ENCODE peak calls at places on chromosomes 6 and 20, in five cellular contexts. Y is sigmoid colon, J is fibroblast of lung, C is pancreas, S is mammary epithelial cell. R is an unnamed sample. For H3K36me3, the result is how much of the 10 kb centered on the place peaks cover.

GRCh38 chr6:7157752-7158616 is 50.2 kb downstream of the RREB1 start:
- DNase-seq in Y (no peak), J (no peak), C (no peak), S (no peak), R (no peak)

GRCh38 chr6:79697430-79697829 is 66.3 kb downstream of the SH3BGRL2 start:
- DNase-seq in Y (no peak), J (no peak), C (no peak), S (no peak), R (no peak)

GRCh38 chr20:18164356-18164755 is 26.7 kb downstream of the KAT14 start:
- DNase-seq in Y (no peak), J (no peak), C (no peak), S (peak), R (no peak)

GRCh38 chr6:106533079-106533478 is 96.2 kb downstream of the RTN4IP1 start:
- DNase-seq in Y (no peak), J (no peak), C (no peak), S (no peak), R (no peak)

GRCh38 chr6:123764717-123765116 is 38.9 kb upstream of the NKAIN2 start:
- DNase-seq in Y (no peak), J (no peak), C (no peak), S (no peak), R (no peak)

GRCh38 chr6:149380523-149380922 is 19.5 kb upstream of the SUMO4 start:
- DNase-seq in Y (no peak), J (no peak), C (no peak), S (no peak), R (no peak)

GRCh38 chr6:154500769-154501171 is 9.7 kb downstream of the CNKSR3 start:
- DNase-seq in Y (no peak), J (no peak), C (no peak), S (no peak), R (no peak)

GRCh38 chr6:11206576-11206975 is 25.9 kb downstream of the NEDD9 start:
- DNase-seq in Y (no peak), J (no peak), C (no peak), S (peak), R (no peak)

GRCh38 chr20:21436186-21436585 is 38.9 kb upstream of the NKX2-4 start:
- DNase-seq in Y (no peak), J (peak), C (no peak), S (peak), R (no peak)

GRCh38 chr20:53080969-53081871 is 109.1 kb downstream of the TSHZ2 start:
- DNase-seq in Y (no peak), J (peak), C (peak), S (peak), R (no peak)

GRCh38 chr20:15091417-15092017 is 754.1 kb upstream of the FLRT3 start:
- DNase-seq in Y (no peak), J (no peak), C (no peak), S (no peak), R (no peak)

GRCh38 chr20:25744261-25744660 is 47.6 kb upstream of the ZNF337 start:
- DNase-seq in Y (no peak), J (no peak), C (no peak), S (no peak), R (no peak)

GRCh38 chr6:10837009-10837691 is 1.2 kb downstream of the MAK start:
- DNase-seq in Y (no peak), J (peak), C (peak), S (peak), R (no peak)

GRCh38 chr6:41098366-41098765 is 25.6 kb downstream of the NFYA start:
- DNase-seq in Y (no peak), J (no peak), C (no peak), S (no peak), R (no peak)

GRCh38 chr6:106125925-106126435 is 39.8 kb downstream of the PRDM1 start:
- DNase-seq in Y (no peak), J (no peak), C (no peak), S (no peak), R (peak)

GRCh38 chr20:23120936-23121765 is 35.0 kb upstream of the CD93 start:
- DNase-seq in Y (peak), J (no peak), C (no peak), S (no peak), R (no peak)

GRCh38 chr20:32527447-32528055 is 57.6 kb downstream of the NOL4L start:
- DNase-seq in Y (no peak), J (no peak), C (no peak), S (no peak), R (no peak)

GRCh38 chr6:149190228-149190831 is 127.2 kb upstream of the TAB2 start:
- DNase-seq in Y (no peak), J (peak), C (no peak), S (peak), R (no peak)

GRCh38 chr20:944774-945410 is 28.8 kb upstream of the ANGPT4 start:
- DNase-seq in Y (no peak), J (no peak), C (no peak), S (no peak), R (no peak)

GRCh38 chr20:44069203-44069931 is 117.6 kb downstream of the JPH2 start:
- DNase-seq in Y (no peak), J (peak), C (no peak), S (no peak), R (peak)

GRCh38 chr20:33037456-33037855 is 6.0 kb downstream of the BPIFB6 start:
- DNase-seq in Y (no peak), J (no peak), C (no peak), S (no peak), R (no peak)

GRCh38 chr20:37669062-37669772 is 24.6 kb upstream of the CTNNBL1 start:
- DNase-seq in Y (no peak), J (no peak), C (no peak), S (peak), R (no peak)

GRCh38 chr6:139235666-139236065 is 56.1 kb downstream of the TXLNB start:
- DNase-seq in Y (no peak), J (no peak), C (no peak), S (no peak), R (no peak)

GRCh38 chr6:139231206-139231605 is 60.6 kb downstream of the TXLNB start:
- DNase-seq in Y (no peak), J (no peak), C (no peak), S (no peak), R (no peak)

GRCh38 chr6:139236105-139236504 is 55.7 kb downstream of the TXLNB start:
- DNase-seq in Y (no peak), J (no peak), C (no peak), S (no peak), R (no peak)

GRCh38 chr6:139230421-139230840 is 61.4 kb downstream of the TXLNB start:
- DNase-seq in Y (peak), J (peak), C (no peak), S (no peak), R (no peak)
- TF ChIP-seq CTCF in Y (no peak), J (peak), C (no peak), S (no peak), R (no peak)

GRCh38 chr6:55874309-55874708 is 1.1 kb downstream of the BMP5 start:
- DNase-seq in Y (no peak), J (no peak), C (no peak), S (no peak), R (no peak)

GRCh38 chr6:55869731-55870130 is 5.7 kb downstream of the BMP5 start:
- DNase-seq in Y (no peak), J (no peak), C (no peak), S (peak), R (no peak)

DNA sequence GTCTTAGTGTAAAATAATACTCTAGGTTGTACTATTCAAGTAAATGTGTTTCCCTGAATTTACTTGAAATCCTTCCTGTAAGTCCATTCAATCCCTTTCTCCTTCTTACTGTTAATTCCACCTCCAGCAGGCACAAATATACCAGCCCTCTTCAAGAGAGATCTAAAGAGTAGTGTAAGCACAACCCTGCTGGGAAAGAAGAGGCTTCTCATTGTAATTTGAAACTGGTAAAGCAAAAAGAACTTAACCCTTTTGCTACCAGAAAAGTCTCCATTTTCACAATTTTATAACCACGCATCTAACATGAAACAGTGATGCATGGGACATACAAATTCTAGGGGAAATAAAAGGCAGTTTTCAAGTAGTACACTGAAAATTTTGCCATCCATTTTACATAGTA is at the start of gene BMP5:
- DNase-seq in Y (no peak), J (peak), C (no peak), S (no peak), R (no peak)
- H3K4me3 ChIP-seq in Y (no peak), J (no peak), C (no peak), S (no peak), R (no peak)

GRCh38 chr6:158774734-158775449 is 44.3 kb downstream of the EZR start:
- DNase-seq in Y (peak), J (no peak), C (no peak), S (no peak), R (no peak)
- H3K36me3 ChIP-seq in Y (under half), J (under half), C (under half), S (half or more), R (half or more)

GRCh38 chr6:151370509-151371078 is 20.8 kb downstream of the ZBTB2 start:
- DNase-seq in Y (no peak), J (peak), C (no peak), S (no peak), R (no peak)
- TF ChIP-seq CTCF in Y (no peak), J (peak), C (no peak), S (no peak), R (no peak)

GRCh38 chr6:104630522-104630921 is 229.2 kb downstream of the HACE1 start:
- DNase-seq in Y (no peak), J (no peak), C (no peak), S (no peak), R (no peak)
- H3K4me3 ChIP-seq in Y (no peak), J (no peak), C (no peak), S (no peak), R (no peak)

GRCh38 chr20:64023278-64024140 is 12.5 kb upstream of the C20orf204 start:
- DNase-seq in Y (no peak), J (no peak), C (no peak), S (no peak), R (no peak)

GRCh38 chr20:64024141-64024990 is 11.6 kb upstream of the C20orf204 start:
- DNase-seq in Y (no peak), J (no peak), C (no peak), S (no peak), R (no peak)

GRCh38 chr20:64021124-64021975 is 14.6 kb upstream of the C20orf204 start:
- DNase-seq in Y (no peak), J (no peak), C (no peak), S (no peak), R (no peak)

GRCh38 chr20:64025101-64025825 is 10.7 kb upstream of the C20orf204 start:
- DNase-seq in Y (no peak), J (no peak), C (no peak), S (no peak), R (no peak)

GRCh38 chr20:64022671-64023070 is 13.3 kb upstream of the C20orf204 start:
- DNase-seq in Y (no peak), J (no peak), C (no peak), S (no peak), R (no peak)
- H3K36me3 ChIP-seq in Y (half or more), J (under half), C (under half), S (under half), R (half or more)

DNA sequence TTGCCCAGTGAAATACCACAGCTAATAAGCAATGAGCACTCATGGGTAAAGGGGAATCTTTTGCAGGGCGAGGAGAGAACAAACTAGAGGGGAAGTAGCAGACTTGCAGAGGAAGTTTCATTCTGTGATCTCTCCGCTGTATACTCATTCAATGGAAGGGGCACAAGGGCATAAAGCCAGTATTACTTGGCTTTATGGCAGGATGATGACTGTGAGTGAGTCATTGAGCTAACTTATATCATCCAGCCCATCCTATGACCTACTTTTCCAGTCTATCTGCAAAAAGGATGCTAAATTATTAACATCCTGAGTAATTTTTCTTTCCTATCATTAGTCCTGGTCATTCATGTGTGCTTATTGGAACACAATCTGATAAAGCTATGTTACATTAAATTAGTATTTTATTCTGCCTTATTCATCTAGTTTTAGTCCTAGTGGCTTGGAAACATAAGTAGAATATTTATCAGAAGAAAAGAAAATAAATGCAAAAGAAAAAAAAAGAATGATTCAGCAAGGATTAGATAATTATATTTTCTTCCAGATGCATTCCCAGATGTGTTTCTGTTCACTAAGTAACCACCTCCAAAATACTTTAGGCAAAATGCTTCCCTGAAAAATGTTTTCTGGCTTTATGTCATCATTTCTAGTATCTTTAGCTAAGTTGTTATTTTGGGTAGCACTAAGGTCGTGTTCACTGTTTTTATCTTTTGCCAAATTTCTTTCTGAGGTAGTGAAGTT is 471.7 kb downstream of the CDKAL1 start:
- DNase-seq in Y (no peak), J (peak), C (no peak), S (peak), R (peak)
- TF ChIP-seq CTCF in Y (no peak), J (no peak), C (no peak), S (no peak), R (no peak)

GRCh38 chr20:48819813-48820648 is 7.8 kb downstream of the PREX1 start:
- DNase-seq in Y (no peak), J (peak), C (no peak), S (no peak), R (no peak)
- H3K4me3 ChIP-seq in Y (no peak), J (no peak), C (no peak), S (no peak), R (no peak)

DNA sequence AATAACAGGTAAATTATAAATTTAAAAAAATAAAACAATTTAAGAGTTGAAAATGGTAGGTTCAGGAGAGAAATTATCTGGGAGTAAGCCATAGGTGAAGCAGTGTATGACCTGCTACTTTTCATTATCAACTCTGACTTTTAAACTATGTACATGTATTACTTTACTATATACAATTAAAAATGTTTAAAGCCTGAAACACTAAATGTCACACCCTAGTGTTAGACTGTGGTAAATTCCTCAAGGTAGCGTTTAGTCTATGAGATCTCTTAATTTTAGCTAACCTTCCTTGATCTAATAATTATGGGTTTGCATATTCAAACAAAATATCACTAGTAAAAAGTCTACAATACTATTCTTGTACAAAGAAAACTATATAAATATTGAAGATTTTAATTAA is 22.3 kb upstream of the TBC1D32 start:
- DNase-seq in Y (no peak), J (no peak), C (no peak), S (no peak), R (no peak)
- H3K36me3 ChIP-seq in Y (under half), J (under half), C (under half), S (under half), R (under half)